ENCODE peak calls at places on chromosome 6, in nine cellular contexts. One of them, this sample, is unnamed.

GRCh38 chr6:122052501-122052900 is 347.0 kb upstream of the HSF2 start:
- DNase-seq in natural killer cell: no peak
- DNase-seq in EH: no peak
- DNase-seq in CD4-positive, CD25-positive, alpha-beta regulatory T cell: no peak
- DNase-seq in NCI-H1105 treated with DMSO at 0.1 percent for 48 hours: no peak
- DNase-seq in HS-27A: no peak
- DNase-seq in skeletal muscle cell: no peak
- DNase-seq in COLO829: no peak
- DNase-seq in NCI-H345: no peak
- DNase-seq in this sample: no peak

GRCh38 chr6:29943053-29943966 is 978 bp downstream of the HLA-A start:
- DNase-seq in natural killer cell: peak
- DNase-seq in EH: peak
- DNase-seq in CD4-positive, CD25-positive, alpha-beta regulatory T cell: peak
- DNase-seq in NCI-H1105 treated with DMSO at 0.1 percent for 48 hours: no peak
- DNase-seq in HS-27A: no peak
- DNase-seq in skeletal muscle cell: no peak
- DNase-seq in COLO829: no peak
- DNase-seq in NCI-H345: no peak
- DNase-seq in this sample: no peak

GRCh38 chr6:110902091-110902490 is 27.5 kb downstream of the AMD1 start:
- DNase-seq in natural killer cell: no peak
- DNase-seq in EH: no peak
- DNase-seq in CD4-positive, CD25-positive, alpha-beta regulatory T cell: no peak
- DNase-seq in NCI-H1105 treated with DMSO at 0.1 percent for 48 hours: no peak
- DNase-seq in HS-27A: no peak
- DNase-seq in skeletal muscle cell: no peak
- DNase-seq in COLO829: no peak
- DNase-seq in NCI-H345: no peak
- DNase-seq in this sample: no peak

GRCh38 chr6:124964084-124964763 is 2.0 kb downstream of the RNF217 start:
- DNase-seq in natural killer cell: no peak
- DNase-seq in EH: peak
- DNase-seq in CD4-positive, CD25-positive, alpha-beta regulatory T cell: no peak
- DNase-seq in NCI-H1105 treated with DMSO at 0.1 percent for 48 hours: no peak
- DNase-seq in HS-27A: no peak
- DNase-seq in skeletal muscle cell: peak
- DNase-seq in COLO829: no peak
- DNase-seq in NCI-H345: no peak
- DNase-seq in this sample: no peak

GRCh38 chr6:22512716-22513452 is 56.5 kb upstream of the HDGFL1 start:
- DNase-seq in natural killer cell: no peak
- DNase-seq in EH: peak
- DNase-seq in CD4-positive, CD25-positive, alpha-beta regulatory T cell: no peak
- DNase-seq in NCI-H1105 treated with DMSO at 0.1 percent for 48 hours: no peak
- DNase-seq in HS-27A: peak
- DNase-seq in skeletal muscle cell: peak
- DNase-seq in COLO829: peak
- DNase-seq in NCI-H345: no peak
- DNase-seq in this sample: no peak

GRCh38 chr6:30857537-30857936 is 26.8 kb upstream of the DDR1 start:
- DNase-seq in natural killer cell: no peak
- DNase-seq in EH: no peak
- DNase-seq in CD4-positive, CD25-positive, alpha-beta regulatory T cell: no peak
- DNase-seq in NCI-H1105 treated with DMSO at 0.1 percent for 48 hours: no peak
- DNase-seq in HS-27A: no peak
- DNase-seq in skeletal muscle cell: no peak
- DNase-seq in COLO829: no peak
- DNase-seq in NCI-H345: no peak
- DNase-seq in this sample: no peak

GRCh38 chr6:29376003-29376402 is 912 bp upstream of the OR12D3 start:
- DNase-seq in natural killer cell: no peak
- DNase-seq in EH: no peak
- DNase-seq in CD4-positive, CD25-positive, alpha-beta regulatory T cell: no peak
- DNase-seq in NCI-H1105 treated with DMSO at 0.1 percent for 48 hours: no peak
- DNase-seq in HS-27A: no peak
- DNase-seq in skeletal muscle cell: no peak
- DNase-seq in COLO829: peak
- DNase-seq in NCI-H345: no peak
- DNase-seq in this sample: no peak

GRCh38 chr6:70398783-70399730 is 14.3 kb upstream of the FAM135A start:
- DNase-seq in natural killer cell: no peak
- DNase-seq in EH: peak
- DNase-seq in CD4-positive, CD25-positive, alpha-beta regulatory T cell: no peak
- DNase-seq in NCI-H1105 treated with DMSO at 0.1 percent for 48 hours: no peak
- DNase-seq in HS-27A: no peak
- DNase-seq in skeletal muscle cell: no peak
- DNase-seq in COLO829: peak
- DNase-seq in NCI-H345: peak
- DNase-seq in this sample: no peak

GRCh38 chr6:133888931-133889556 is at the start of gene TCF21:
- DNase-seq in natural killer cell: no peak
- DNase-seq in EH: peak
- DNase-seq in CD4-positive, CD25-positive, alpha-beta regulatory T cell: no peak
- DNase-seq in NCI-H1105 treated with DMSO at 0.1 percent for 48 hours: no peak
- DNase-seq in HS-27A: no peak
- DNase-seq in skeletal muscle cell: no peak
- DNase-seq in COLO829: no peak
- DNase-seq in NCI-H345: no peak
- DNase-seq in this sample: no peak

This sample was measured in glutamatergic neuron.